ENCODE peak calls at places on chromosomes 13 and 19, in seven cellular contexts. One of them, this sample, is unnamed.

GRCh38 chr19:38707512-38708114 is 36.7 kb downstream of the CAPN12 start:
- DNase-seq in fibroblast of mammary gland: no peak
- DNase-seq in choroid plexus epithelial cell: peak
- DNase-seq in AG10803: no peak
- DNase-seq in HFFc6: no peak
- DNase-seq in AG04450: no peak
- DNase-seq in prostate gland: peak
- DNase-seq in this sample: no peak

GRCh38 chr13:51148223-51148951 is 37.3 kb upstream of the C13orf42 start:
- DNase-seq in fibroblast of mammary gland: no peak
- DNase-seq in choroid plexus epithelial cell: no peak
- DNase-seq in AG10803: no peak
- DNase-seq in HFFc6: no peak
- DNase-seq in AG04450: no peak
- DNase-seq in prostate gland: no peak
- DNase-seq in this sample: no peak

GRCh38 chr19:10979950-10980349 is 19.1 kb downstream of the SMARCA4 start:
- DNase-seq in fibroblast of mammary gland: no peak
- DNase-seq in choroid plexus epithelial cell: no peak
- DNase-seq in AG10803: no peak
- DNase-seq in HFFc6: no peak
- DNase-seq in AG04450: no peak
- DNase-seq in prostate gland: no peak
- DNase-seq in this sample: no peak

GRCh38 chr19:33241530-33242101 is 16.0 kb upstream of the SLC7A10 start:
- DNase-seq in fibroblast of mammary gland: peak
- DNase-seq in choroid plexus epithelial cell: peak
- DNase-seq in AG10803: no peak
- DNase-seq in HFFc6: no peak
- DNase-seq in AG04450: no peak
- DNase-seq in prostate gland: no peak
- DNase-seq in this sample: peak

GRCh38 chr13:114017028-114017630 is 43.3 kb upstream of the C13orf46 start:
- DNase-seq in fibroblast of mammary gland: peak
- DNase-seq in choroid plexus epithelial cell: peak
- DNase-seq in AG10803: peak
- DNase-seq in HFFc6: no peak
- DNase-seq in AG04450: peak
- DNase-seq in prostate gland: no peak
- DNase-seq in this sample: no peak

GRCh38 chr13:32804673-32805260 is 211.5 kb upstream of the KL start:
- DNase-seq in fibroblast of mammary gland: peak
- DNase-seq in choroid plexus epithelial cell: peak
- DNase-seq in AG10803: no peak
- DNase-seq in HFFc6: no peak
- DNase-seq in AG04450: no peak
- DNase-seq in prostate gland: no peak
- DNase-seq in this sample: peak

GRCh38 chr13:57437587-57437986 is 194.0 kb upstream of the PCDH17 start:
- DNase-seq in fibroblast of mammary gland: no peak
- DNase-seq in choroid plexus epithelial cell: no peak
- DNase-seq in AG10803: no peak
- DNase-seq in HFFc6: no peak
- DNase-seq in AG04450: no peak
- DNase-seq in prostate gland: no peak
- DNase-seq in this sample: no peak

GRCh38 chr13:43408274-43408673 is 378.5 kb downstream of the ENOX1 start:
- DNase-seq in fibroblast of mammary gland: no peak
- DNase-seq in choroid plexus epithelial cell: no peak
- DNase-seq in AG10803: no peak
- DNase-seq in HFFc6: no peak
- DNase-seq in AG04450: no peak
- DNase-seq in prostate gland: no peak
- DNase-seq in this sample: no peak

GRCh38 chr13:27772651-27773425 is 19.4 kb upstream of the GSX1 start:
- DNase-seq in fibroblast of mammary gland: no peak
- DNase-seq in choroid plexus epithelial cell: no peak
- DNase-seq in AG10803: no peak
- DNase-seq in HFFc6: no peak
- DNase-seq in AG04450: no peak
- DNase-seq in prostate gland: no peak
- DNase-seq in this sample: no peak

GRCh38 chr13:76741624-76742023 is 144.6 kb downstream of the KCTD12 start:
- DNase-seq in fibroblast of mammary gland: no peak
- DNase-seq in choroid plexus epithelial cell: no peak
- DNase-seq in AG10803: no peak
- DNase-seq in HFFc6: peak
- DNase-seq in AG04450: no peak
- DNase-seq in prostate gland: no peak
- DNase-seq in this sample: no peak

GRCh38 chr13:78589206-78589605 is 14.1 kb downstream of the POU4F1 start:
- DNase-seq in fibroblast of mammary gland: peak
- DNase-seq in choroid plexus epithelial cell: no peak
- DNase-seq in AG10803: no peak
- DNase-seq in HFFc6: no peak
- DNase-seq in AG04450: no peak
- DNase-seq in prostate gland: no peak
- DNase-seq in this sample: peak

GRCh38 chr19:38657633-38658222 is 10.3 kb downstream of the ACTN4 start:
- DNase-seq in fibroblast of mammary gland: peak
- DNase-seq in choroid plexus epithelial cell: peak
- DNase-seq in AG10803: peak
- DNase-seq in HFFc6: peak
- DNase-seq in AG04450: no peak
- DNase-seq in prostate gland: no peak
- DNase-seq in this sample: peak

GRCh38 chr19:7506385-7507328 is 9.2 kb upstream of the ZNF358 start:
- DNase-seq in fibroblast of mammary gland: peak
- DNase-seq in choroid plexus epithelial cell: peak
- DNase-seq in AG10803: peak
- DNase-seq in HFFc6: peak
- DNase-seq in AG04450: no peak
- DNase-seq in prostate gland: no peak
- DNase-seq in this sample: peak

GRCh38 chr13:98307744-98308524 is 130.9 kb upstream of the RNF113B start:
- DNase-seq in fibroblast of mammary gland: peak
- DNase-seq in choroid plexus epithelial cell: peak
- DNase-seq in AG10803: peak
- DNase-seq in HFFc6: no peak
- DNase-seq in AG04450: no peak
- DNase-seq in prostate gland: no peak
- DNase-seq in this sample: no peak

GRCh38 chr19:6738726-6739389 is 622 bp upstream of the TRIP10 start:
- DNase-seq in fibroblast of mammary gland: peak
- DNase-seq in choroid plexus epithelial cell: no peak
- DNase-seq in AG10803: no peak
- DNase-seq in HFFc6: no peak
- DNase-seq in AG04450: no peak
- DNase-seq in prostate gland: peak
- DNase-seq in this sample: peak

GRCh38 chr19:15354557-15355296 is 22.4 kb upstream of the BRD4 start:
- DNase-seq in fibroblast of mammary gland: no peak
- DNase-seq in choroid plexus epithelial cell: no peak
- DNase-seq in AG10803: no peak
- DNase-seq in HFFc6: no peak
- DNase-seq in AG04450: no peak
- DNase-seq in prostate gland: no peak
- DNase-seq in this sample: no peak

GRCh38 chr13:106603568-106603967 is 35.6 kb upstream of the ARGLU1 start:
- DNase-seq in fibroblast of mammary gland: no peak
- DNase-seq in choroid plexus epithelial cell: no peak
- DNase-seq in AG10803: no peak
- DNase-seq in HFFc6: no peak
- DNase-seq in AG04450: no peak
- DNase-seq in prostate gland: no peak
- DNase-seq in this sample: no peak

DNA sequence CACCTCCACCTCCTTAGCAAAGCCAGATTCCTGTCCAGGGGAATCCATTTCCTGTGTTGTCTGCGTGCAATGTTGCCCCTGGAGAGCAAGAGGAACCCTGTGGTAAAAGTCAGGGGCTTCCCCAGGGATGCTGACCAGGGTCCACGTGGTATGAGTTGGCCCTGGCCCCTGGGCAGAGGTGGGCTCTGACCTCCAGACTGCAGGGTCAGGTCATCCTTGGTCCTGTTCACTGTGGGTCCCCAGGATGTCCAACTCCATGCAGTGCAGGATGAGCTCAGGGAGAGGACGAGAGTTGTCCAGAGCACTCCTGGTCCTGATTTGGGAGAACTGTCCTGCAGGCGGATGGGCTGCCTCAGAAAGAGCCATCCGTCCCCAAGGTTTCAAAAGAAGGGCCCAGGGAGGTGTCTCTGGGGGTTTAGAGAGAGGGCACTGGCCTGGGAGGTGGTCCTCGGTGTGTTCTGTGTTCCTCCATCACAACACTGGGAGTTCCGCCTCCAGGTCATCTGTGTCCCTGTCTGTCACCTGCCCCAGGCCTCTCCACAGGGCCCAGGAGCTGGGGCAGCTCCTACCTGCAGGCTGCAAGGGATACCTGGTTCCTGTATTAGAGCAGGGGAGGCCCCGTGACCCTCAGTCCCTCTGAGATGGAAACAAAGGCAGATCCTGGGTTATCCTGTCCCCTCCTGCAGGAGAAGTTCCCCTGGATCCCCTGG is 1.2 kb upstream of the CEACAM4 start:
- DNase-seq in fibroblast of mammary gland: no peak
- DNase-seq in choroid plexus epithelial cell: no peak
- DNase-seq in AG10803: no peak
- DNase-seq in HFFc6: no peak
- DNase-seq in AG04450: no peak
- DNase-seq in prostate gland: no peak
- DNase-seq in this sample: no peak
- TF ChIP-seq CTCF in fibroblast of mammary gland: no peak
- TF ChIP-seq CTCF in choroid plexus epithelial cell: no peak
- TF ChIP-seq CTCF in AG10803: no peak
- TF ChIP-seq CTCF in HFFc6: no peak
- TF ChIP-seq CTCF in AG04450: no peak
- TF ChIP-seq CTCF in prostate gland: no peak
- TF ChIP-seq CTCF in this sample: no peak

DNA sequence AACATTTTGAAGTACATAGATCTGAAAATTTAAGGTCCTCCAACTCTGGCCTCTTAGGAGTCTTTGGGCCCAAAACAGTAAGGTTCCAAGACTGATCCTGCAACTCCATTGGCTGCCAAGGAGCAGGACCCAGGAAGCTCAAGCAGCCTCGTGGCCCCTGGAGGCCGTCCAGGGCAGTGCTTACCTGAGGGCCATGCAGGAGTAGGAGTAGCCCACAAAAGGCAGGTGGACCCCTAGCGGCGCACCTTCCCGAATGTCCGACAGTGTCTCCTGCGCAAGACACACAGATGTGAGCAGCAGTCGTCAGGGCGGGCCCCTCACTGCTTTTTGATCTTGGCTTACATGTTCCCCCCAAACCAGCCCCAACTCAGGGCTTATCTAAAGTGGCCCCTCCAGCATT is 5.7 kb upstream of the SIX5 start:
- DNase-seq in fibroblast of mammary gland: no peak
- DNase-seq in choroid plexus epithelial cell: no peak
- DNase-seq in AG10803: no peak
- DNase-seq in HFFc6: no peak
- DNase-seq in AG04450: no peak
- DNase-seq in prostate gland: no peak
- DNase-seq in this sample: no peak
- TF ChIP-seq CTCF in fibroblast of mammary gland: no peak
- TF ChIP-seq CTCF in choroid plexus epithelial cell: no peak
- TF ChIP-seq CTCF in AG10803: no peak
- TF ChIP-seq CTCF in HFFc6: no peak
- TF ChIP-seq CTCF in AG04450: no peak
- TF ChIP-seq CTCF in prostate gland: no peak
- TF ChIP-seq CTCF in this sample: peak

GRCh38 chr13:46604226-46604968 is 51.4 kb downstream of the LRCH1 start:
- DNase-seq in fibroblast of mammary gland: no peak
- DNase-seq in choroid plexus epithelial cell: no peak
- DNase-seq in AG10803: no peak
- DNase-seq in HFFc6: no peak
- DNase-seq in AG04450: no peak
- DNase-seq in prostate gland: peak
- DNase-seq in this sample: no peak

GRCh38 chr13:46603165-46603603 is 50.2 kb downstream of the LRCH1 start:
- DNase-seq in fibroblast of mammary gland: peak
- DNase-seq in choroid plexus epithelial cell: peak
- DNase-seq in AG10803: peak
- DNase-seq in HFFc6: peak
- DNase-seq in AG04450: no peak
- DNase-seq in prostate gland: no peak
- DNase-seq in this sample: no peak

GRCh38 chr13:46605824-46606554 is 53.0 kb downstream of the LRCH1 start:
- DNase-seq in fibroblast of mammary gland: no peak
- DNase-seq in choroid plexus epithelial cell: no peak
- DNase-seq in AG10803: no peak
- DNase-seq in HFFc6: no peak
- DNase-seq in AG04450: no peak
- DNase-seq in prostate gland: no peak
- DNase-seq in this sample: no peak

GRCh38 chr13:46606915-46607413 is 54.0 kb downstream of the LRCH1 start:
- DNase-seq in fibroblast of mammary gland: no peak
- DNase-seq in choroid plexus epithelial cell: no peak
- DNase-seq in AG10803: no peak
- DNase-seq in HFFc6: no peak
- DNase-seq in AG04450: no peak
- DNase-seq in prostate gland: no peak
- DNase-seq in this sample: no peak

GRCh38 chr13:46605089-46605488 is 52.1 kb downstream of the LRCH1 start:
- DNase-seq in fibroblast of mammary gland: peak
- DNase-seq in choroid plexus epithelial cell: no peak
- DNase-seq in AG10803: no peak
- DNase-seq in HFFc6: no peak
- DNase-seq in AG04450: no peak
- DNase-seq in prostate gland: peak
- DNase-seq in this sample: no peak
- TF ChIP-seq CTCF in fibroblast of mammary gland: no peak
- TF ChIP-seq CTCF in choroid plexus epithelial cell: no peak
- TF ChIP-seq CTCF in AG10803: no peak
- TF ChIP-seq CTCF in HFFc6: no peak
- TF ChIP-seq CTCF in AG04450: no peak
- TF ChIP-seq CTCF in prostate gland: no peak
- TF ChIP-seq CTCF in this sample: no peak

DNA sequence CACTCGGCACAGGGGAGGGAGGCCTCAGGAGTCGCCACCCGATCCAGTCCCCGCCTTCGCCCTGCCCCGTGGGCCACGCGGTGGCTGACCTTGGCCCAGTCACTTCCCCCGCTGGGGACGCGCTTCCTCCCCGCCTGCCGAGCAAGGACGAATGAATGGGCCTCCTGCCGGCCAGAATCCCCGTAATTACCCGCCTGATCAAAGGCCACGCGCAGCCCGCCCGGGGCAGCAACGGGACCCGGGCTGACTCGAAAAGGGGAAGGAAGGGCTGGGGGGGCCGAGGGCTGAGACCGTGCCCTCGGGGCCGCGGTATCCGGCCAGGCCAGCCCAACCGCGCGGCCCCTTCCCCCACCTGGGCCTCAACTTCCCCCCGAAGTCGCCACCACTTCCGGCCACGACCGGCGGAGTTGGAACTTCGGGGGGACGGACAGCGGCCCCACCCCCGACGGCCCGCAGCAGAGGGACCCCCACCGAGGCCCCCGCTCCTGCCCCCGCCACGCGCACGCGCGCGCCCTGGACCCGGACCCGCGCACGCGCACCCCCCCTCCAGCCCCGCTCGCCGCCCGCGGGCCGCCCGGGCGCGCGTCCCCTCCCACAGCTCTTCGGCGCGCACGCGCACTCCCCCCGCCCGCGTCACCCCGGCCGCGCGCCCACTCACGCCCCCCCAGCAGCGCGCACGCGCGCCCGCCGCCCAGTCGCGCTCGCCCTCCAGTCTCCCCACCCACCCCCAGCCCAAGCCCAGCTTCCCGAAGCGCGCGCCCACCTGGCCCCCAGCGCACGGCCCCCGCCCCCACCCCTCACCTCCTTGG is 520 bp downstream of the ZNF787 start:
- DNase-seq in fibroblast of mammary gland: peak
- DNase-seq in choroid plexus epithelial cell: peak
- DNase-seq in AG10803: peak
- DNase-seq in HFFc6: peak
- DNase-seq in AG04450: no peak
- DNase-seq in prostate gland: peak
- DNase-seq in this sample: peak
- TF ChIP-seq CTCF in fibroblast of mammary gland: no peak
- TF ChIP-seq CTCF in choroid plexus epithelial cell: peak
- TF ChIP-seq CTCF in AG10803: peak
- TF ChIP-seq CTCF in HFFc6: peak
- TF ChIP-seq CTCF in AG04450: no peak
- TF ChIP-seq CTCF in prostate gland: no peak
- TF ChIP-seq CTCF in this sample: peak

This sample was measured in mammary epithelial cell.